ENCODE peak calls at places on chromosomes 1 and 21, in nine cellular contexts. F, B, A, U, V, T, S, I and D are unnamed samples.

GRCh38 chr1:112893288-112894009 is 62.5 kb downstream of the SLC16A1 start:
- DNase-seq in S (no peak), F (no peak), U (no peak), T (no peak), I (no peak), A (no peak), V (no peak), B (no peak), D (no peak)

GRCh38 chr1:118785246-118785645 is 202.9 kb downstream of the TBX15 start:
- DNase-seq in S (no peak), V (peak; percentile 18), T (no peak), B (no peak), U (no peak), I (peak; percentile 3), F (peak; percentile 1), A (peak; percentile 10), D (no peak)

GRCh38 chr21:43775795-43776430 is at the start of gene CSTB:
- DNase-seq in A (no peak), B (peak; percentile 53), S (peak; percentile 92), T (peak; percentile 68), U (no peak), I (peak; percentile 85), V (no peak), F (peak; percentile 50), D (no peak)

GRCh38 chr1:23585321-23586022 is 26.2 kb upstream of the ID3 start:
- DNase-seq in B (peak; percentile 81), V (peak; percentile 78), T (no peak), S (no peak), I (peak; percentile 69), U (no peak), A (peak; percentile 81), F (peak; percentile 97), D (peak; percentile 97)

GRCh38 chr1:202227273-202227672 is 33.7 kb downstream of the LGR6 start:
- DNase-seq in T (no peak), B (no peak), I (no peak), A (no peak), U (no peak), F (no peak), V (no peak), S (no peak), D (no peak)

GRCh38 chr1:1921459-1921862 is 2.4 kb upstream of the TMEM52 start:
- DNase-seq in S (peak; percentile 50), T (no peak), F (no peak), I (no peak), A (no peak), B (no peak), V (no peak), U (no peak), D (no peak)

GRCh38 chr1:186421446-186421845 is 39.5 kb downstream of the PDC start:
- DNase-seq in I (no peak), A (no peak), F (no peak), V (no peak), U (no peak), T (no peak), S (no peak), B (no peak), D (no peak)

GRCh38 chr1:63969461-63969893 is 195.7 kb downstream of the ROR1 start:
- DNase-seq in V (no peak), I (no peak), B (peak; percentile 24), F (peak; percentile 61), S (no peak), A (peak; percentile 91), U (no peak), T (no peak), D (no peak)

GRCh38 chr1:47710075-47711071 is 272.5 kb downstream of the FOXD2 start:
- DNase-seq in U (peak; percentile 33), T (peak; percentile 56), I (peak; percentile 52), V (peak; percentile 5), A (no peak), F (peak; percentile 20), B (peak; percentile 84), S (peak; percentile 86), D (no peak)

GRCh38 chr1:47709302-47710074 is 271.6 kb downstream of the FOXD2 start:
- DNase-seq in S (no peak), B (peak; percentile 74), U (no peak), V (no peak), F (no peak), T (no peak), I (peak; percentile 26), A (no peak), D (no peak)

GRCh38 chr1:47712596-47713299 is 274.9 kb downstream of the FOXD2 start:
- DNase-seq in U (no peak), V (no peak), I (no peak), B (no peak), T (no peak), F (no peak), S (peak; percentile 26), A (no peak), D (no peak)

GRCh38 chr1:47711848-47712492 is 274.1 kb downstream of the FOXD2 start:
- DNase-seq in S (no peak), V (no peak), I (no peak), T (no peak), U (no peak), B (no peak), F (no peak), A (no peak), D (no peak)

DNA sequence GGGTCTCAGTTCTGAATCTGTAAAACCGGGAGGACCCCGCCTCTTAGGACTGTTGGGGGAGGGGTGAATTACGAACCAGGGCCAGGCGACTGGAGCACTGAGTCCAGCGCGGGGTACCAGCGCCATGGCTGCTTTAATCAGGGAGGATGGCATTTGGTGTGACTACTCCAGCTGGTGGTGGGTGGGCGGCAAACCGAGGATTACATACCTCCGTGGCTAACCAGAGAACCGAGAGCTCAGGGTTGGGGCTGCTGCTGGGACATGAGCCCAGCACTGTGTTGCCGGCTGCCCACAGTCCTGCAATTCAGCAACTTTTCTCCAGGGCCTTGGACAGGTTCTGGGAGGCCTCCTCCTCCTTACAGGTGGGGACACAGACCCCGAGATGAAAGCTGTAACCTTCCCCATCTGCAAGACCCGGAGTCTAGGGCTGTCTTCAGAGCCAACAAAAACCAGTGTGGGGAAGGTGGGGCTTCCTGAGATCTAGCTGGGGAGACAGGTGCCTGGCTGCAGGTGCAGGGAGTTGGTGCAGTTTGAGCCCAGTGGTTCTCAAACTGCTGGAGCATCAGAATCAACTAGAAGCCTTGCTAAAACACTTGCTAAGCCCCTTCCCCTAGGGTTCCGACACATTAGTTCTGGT is 273.5 kb downstream of the FOXD2 start:
- DNase-seq in I (no peak), U (no peak), V (no peak), B (no peak), A (no peak), S (peak; percentile 28), T (no peak), F (no peak), D (no peak)
- H3K4me3 ChIP-seq in I (no peak overlapping the region), U (no peak overlapping the region), V (no peak overlapping the region), B (no peak overlapping the region), A (no peak overlapping the region), S (no peak overlapping the region), T (no peak overlapping the region), F (no peak overlapping the region), D (no peak overlapping the region)

GRCh38 chr21:37447288-37447936 is 80.8 kb downstream of the DYRK1A start:
- DNase-seq in U (no peak), A (no peak), T (no peak), F (no peak), I (no peak), B (no peak), S (no peak), V (no peak), D (no peak)

GRCh38 chr21:37449302-37449937 is 82.8 kb downstream of the DYRK1A start:
- DNase-seq in A (no peak), B (no peak), I (no peak), S (no peak), T (no peak), V (no peak), U (no peak), F (no peak), D (no peak)

GRCh38 chr21:37443683-37444082 is 77.1 kb downstream of the DYRK1A start:
- DNase-seq in A (no peak), S (no peak), V (no peak), B (no peak), U (no peak), I (no peak), F (no peak), T (no peak), D (no peak)

GRCh38 chr21:37445228-37445627 is 78.7 kb downstream of the DYRK1A start:
- DNase-seq in I (no peak), T (no peak), V (no peak), S (no peak), U (no peak), A (no peak), F (peak; percentile 79), B (no peak), D (peak; percentile 27)

DNA sequence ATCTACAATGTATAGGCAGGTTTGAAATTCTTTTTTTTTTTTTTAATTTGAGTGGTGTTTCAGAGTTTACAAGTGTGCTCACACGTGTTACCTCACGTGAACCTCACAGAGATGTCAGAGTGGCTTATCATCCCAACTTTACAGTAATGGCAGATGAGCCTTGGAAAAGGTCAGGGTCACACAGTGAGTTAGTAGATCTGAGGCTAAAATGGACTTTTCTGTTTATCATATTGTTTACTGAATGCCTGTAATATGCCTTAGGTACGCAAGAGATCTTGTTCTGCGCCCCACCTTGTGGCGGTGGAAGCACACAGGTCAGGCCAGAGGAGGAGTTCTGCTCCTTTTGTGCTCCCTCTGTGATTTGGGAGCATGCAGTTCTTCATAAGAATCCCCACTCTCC is 80.0 kb downstream of the DYRK1A start:
- DNase-seq in A (no peak), S (no peak), V (no peak), F (no peak), U (no peak), B (no peak), I (no peak), T (no peak), D (no peak)
- TF ChIP-seq CTCF in A (no peak), S (no peak), V (peak; percentile 3), F (no peak), U (peak; percentile 23), B (no peak), I (no peak), T (no peak), D (no peak)

GRCh38 chr1:19274636-19275035 is 13.9 kb downstream of the AKR7A3 start:
- DNase-seq in U (no peak), F (no peak), B (no peak), V (no peak), I (no peak), A (no peak), S (peak; percentile 75), T (no peak), D (no peak)
- H3K4me3 ChIP-seq in U (no peak overlapping the region), F (no peak overlapping the region), B (no peak overlapping the region), V (no peak overlapping the region), I (no peak overlapping the region), A (no peak overlapping the region), S (peak overlapping the region; percentile 64), T (no peak overlapping the region), D (no peak overlapping the region)

DNA sequence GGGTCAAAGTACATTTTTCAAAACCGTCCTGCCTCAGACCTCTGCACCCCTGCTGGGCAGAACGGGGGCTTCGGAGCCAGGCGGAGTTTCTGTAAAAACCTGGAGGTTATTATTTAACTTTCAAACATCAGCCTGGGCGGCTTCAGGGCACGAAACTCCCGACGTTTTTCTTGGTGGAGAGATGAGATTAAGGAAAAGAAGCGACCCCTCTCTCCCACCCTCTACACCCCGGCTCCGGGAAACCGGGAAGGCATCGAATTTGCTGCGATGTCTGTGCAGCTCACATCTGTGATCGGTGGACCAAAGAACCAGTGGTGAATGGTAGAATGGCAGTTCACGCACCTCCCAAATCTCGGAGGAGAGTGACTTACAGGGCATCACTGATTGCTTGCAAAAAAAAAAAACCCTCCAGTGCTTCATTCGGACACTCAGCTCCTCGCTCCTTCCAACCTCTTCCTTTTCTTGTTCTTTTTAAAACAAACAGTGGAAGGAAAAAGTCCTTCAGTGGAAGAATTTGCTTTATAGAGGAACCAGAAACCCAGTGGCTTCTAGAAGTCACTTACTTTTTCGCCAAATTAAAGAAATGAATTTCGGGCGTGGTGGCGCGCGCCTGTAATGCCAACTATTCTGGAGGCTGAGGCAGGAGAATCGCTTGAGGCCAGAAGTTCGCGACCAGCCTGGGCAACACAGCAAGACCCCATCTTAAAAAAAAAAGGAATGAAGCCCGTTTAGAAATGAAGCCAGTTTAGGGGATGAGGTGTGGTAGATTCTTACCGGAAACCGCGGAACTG is 875 bp downstream of the PHACTR4 start:
- DNase-seq in V (no peak), A (no peak), B (peak; percentile 51), F (peak; percentile 58), S (no peak), I (peak; percentile 62), U (no peak), T (no peak), D (no peak)
- TF ChIP-seq CTCF in V (peak; percentile 7), A (no peak), B (no peak), F (peak; percentile 14), S (no peak), I (no peak), U (no peak), T (peak; percentile 12), D (peak; percentile 10)